ENCODE peak calls at places on chromosomes 6 and 20, in six cellular contexts. Q is NCI-H524, J is germinal center, A is MG63, K is RWPE1, X is K562. Z is an unnamed sample.

GRCh38 chr20:17969884-17970409 is 1.1 kb downstream of the MGME1 start:
- DNase-seq in Q (peak; percentile 14), J (peak; percentile 52), A (peak; percentile 19), K (peak; percentile 40), X (peak; percentile 32), Z (peak; percentile 78)

GRCh38 chr20:64165866-64166600 is 1.8 kb downstream of the MYT1 start:
- DNase-seq in Q (peak; percentile 42), J (no peak), A (no peak), K (no peak), X (no peak), Z (no peak)

GRCh38 chr6:148747493-148748160 is 797 bp downstream of the UST start:
- DNase-seq in Q (peak; percentile 59), J (peak; percentile 18), A (peak; percentile 62), K (peak; percentile 44), X (no peak), Z (no peak)

GRCh38 chr6:44985006-44985405 is 343.1 kb upstream of the RUNX2 start:
- DNase-seq in Q (no peak), J (no peak), A (no peak), K (no peak), X (no peak), Z (no peak)

GRCh38 chr20:19757973-19758887 is at the start of gene RIN2:
- DNase-seq in Q (peak; percentile 91), J (peak; percentile 55), A (peak; percentile 64), K (peak; percentile 94), X (no peak), Z (no peak)

GRCh38 chr6:163745566-163746400 is 331.3 kb downstream of the QKI start:
- DNase-seq in Q (no peak), J (no peak), A (peak; percentile 95), K (peak; percentile 93), X (peak; percentile 35), Z (no peak)

GRCh38 chr20:61430228-61430624 is 178.2 kb downstream of the CDH4 start:
- DNase-seq in Q (no peak), J (no peak), A (no peak), K (no peak), X (no peak), Z (no peak)

GRCh38 chr6:145756170-145756662 is 20.9 kb upstream of the EPM2A start:
- DNase-seq in Q (no peak), J (no peak), A (peak; percentile 67), K (peak; percentile 67), X (no peak), Z (peak; percentile 81)

GRCh38 chr20:6075428-6076219 is 21.8 kb upstream of the LRRN4 start:
- DNase-seq in Q (no peak), J (no peak), A (no peak), K (no peak), X (peak; percentile 17), Z (peak; percentile 33)

GRCh38 chr6:142361765-142362540 is 60.1 kb downstream of the ADGRG6 start:
- DNase-seq in Q (no peak), J (no peak), A (no peak), K (no peak), X (no peak), Z (no peak)

GRCh38 chr20:35947489-35947888 is 6.8 kb downstream of the SCAND1 start:
- DNase-seq in Q (no peak), J (peak; percentile 57), A (peak; percentile 20), K (no peak), X (peak; percentile 20), Z (peak; percentile 63)

GRCh38 chr6:125598422-125598821 is 151.0 kb upstream of the HEY2 start:
- DNase-seq in Q (peak; percentile 8), J (peak; percentile 10), A (peak; percentile 70), K (peak; percentile 56), X (peak; percentile 20), Z (no peak)

GRCh38 chr6:31053873-31054272 is 43.6 kb downstream of the MUC22 start:
- DNase-seq in Q (no peak), J (no peak), A (no peak), K (no peak), X (no peak), Z (no peak)

GRCh38 chr6:164928041-164928321 is 381.4 kb downstream of the C6orf118 start:
- DNase-seq in Q (peak; percentile 42), J (no peak), A (no peak), K (no peak), X (no peak), Z (no peak)

GRCh38 chr20:41308290-41308691 is 9.2 kb downstream of the ZHX3 start:
- DNase-seq in Q (no peak), J (no peak), A (peak; percentile 16), K (peak; percentile 52), X (peak; percentile 20), Z (peak; percentile 30)

GRCh38 chr6:35061102-35061615 is 80.0 kb downstream of the TCP11 start:
- DNase-seq in Q (no peak), J (no peak), A (no peak), K (no peak), X (no peak), Z (no peak)

GRCh38 chr20:37240337-37241055 is 21.1 kb downstream of the GHRH start:
- DNase-seq in Q (no peak), J (no peak), A (no peak), K (no peak), X (no peak), Z (no peak)

GRCh38 chr20:40654876-40655275 is 34.2 kb downstream of the MAFB start:
- DNase-seq in Q (no peak), J (no peak), A (peak; percentile 48), K (no peak), X (no peak), Z (no peak)

GRCh38 chr20:10783660-10784336 is 110.0 kb upstream of the JAG1 start:
- DNase-seq in Q (no peak), J (no peak), A (no peak), K (no peak), X (no peak), Z (no peak)

GRCh38 chr20:52493177-52493711 is 301.7 kb upstream of the ZFP64 start:
- DNase-seq in Q (peak; percentile 94), J (no peak), A (no peak), K (no peak), X (no peak), Z (no peak)

GRCh38 chr6:1094306-1094705 is 217.6 kb upstream of the FOXQ1 start:
- DNase-seq in Q (no peak), J (no peak), A (no peak), K (no peak), X (no peak), Z (no peak)

GRCh38 chr6:161292145-161292544 is 18.3 kb upstream of the AGPAT4 start:
- DNase-seq in Q (no peak), J (no peak), A (no peak), K (no peak), X (no peak), Z (no peak)

GRCh38 chr6:99241905-99242534 is 107.5 kb downstream of the FAXC start:
- DNase-seq in Q (peak; percentile 11), J (no peak), A (no peak), K (peak; percentile 20), X (peak; percentile 16), Z (no peak)

GRCh38 chr6:43817192-43817591 is 47.2 kb downstream of the VEGFA start:
- DNase-seq in Q (no peak), J (peak; percentile 34), A (peak; percentile 62), K (no peak), X (peak; percentile 81), Z (peak; percentile 83)